ENCODE peak calls at places on chromosomes 11 and 22, in nine cellular contexts. I, O, E, F, L, M, T, H and P are unnamed samples.

GRCh38 chr22:49970528-49971231 is 10.1 kb downstream of the PIM3 start:
- DNase-seq in I (peak; percentile 93), O (peak; percentile 92), E (peak; percentile 81), F (peak; percentile 99), L (peak; percentile 99), M (peak; percentile 77), T (peak; percentile 67), H (peak; percentile 98), P (peak; percentile 92)

GRCh38 chr22:17085277-17086091 is 684 bp downstream of the IL17RA start:
- DNase-seq in I (no peak), O (peak; percentile 24), E (peak; percentile 29), F (peak; percentile 40), L (no peak), M (no peak), T (no peak), H (no peak), P (no peak)

GRCh38 chr11:123381817-123382554 is 48.1 kb upstream of the GRAMD1B start:
- DNase-seq in I (peak; percentile 58), O (no peak), E (no peak), F (no peak), L (no peak), M (no peak), T (no peak), H (no peak), P (no peak)

GRCh38 chr11:16280256-16280682 is 76.1 kb downstream of the SOX6 start:
- DNase-seq in I (peak; percentile 54), O (no peak), E (no peak), F (no peak), L (no peak), M (no peak), T (peak; percentile 26), H (no peak), P (no peak)

GRCh38 chr11:1165256-1166041 is 7.7 kb downstream of the MUC5AC start:
- DNase-seq in I (no peak), O (no peak), E (no peak), F (no peak), L (no peak), M (no peak), T (no peak), H (no peak), P (no peak)

GRCh38 chr11:74055938-74056337 is 47.1 kb upstream of the UCP3 start:
- DNase-seq in I (no peak), O (peak; percentile 94), E (no peak), F (peak; percentile 89), L (peak; percentile 63), M (no peak), T (no peak), H (peak; percentile 4), P (peak; percentile 13)

GRCh38 chr11:330694-331314 is 10.1 kb upstream of the IFITM3 start:
- DNase-seq in I (peak; percentile 42), O (no peak), E (no peak), F (no peak), L (no peak), M (no peak), T (no peak), H (no peak), P (no peak)

GRCh38 chr22:30208631-30209603 is 37.6 kb downstream of the LIF start:
- DNase-seq in I (no peak), O (peak; percentile 87), E (no peak), F (peak; percentile 94), L (peak; percentile 96), M (no peak), T (peak; percentile 68), H (no peak), P (peak; percentile 70)